ENCODE peak calls at places on chromosomes 2 and 18, in seven cellular contexts. N is suprapubic skin, Q is HCT116, I is upper lobe of left lung, V is HepG2, E is stomach, O is prostate gland. A is an unnamed sample.
A peak's percentile ranks its signal among the peaks of the same experiment; 100 is the strongest.

GRCh38 chr2:196758474-196759377 is 40.8 kb downstream of the GTF3C3 start:
- DNase-seq in N (no peak), Q (no peak), I (no peak), V (no peak), E (no peak), O (no peak), A (no peak)

GRCh38 chr2:74374509-74375205 is 5.5 kb downstream of the DCTN1 start:
- DNase-seq in N (no peak), Q (no peak), I (peak; percentile 70), V (no peak), E (peak; percentile 71), O (peak; percentile 77), A (no peak)

GRCh38 chr18:73848656-73849055 is 299.0 kb downstream of the FBXO15 start:
- DNase-seq in N (no peak), Q (no peak), I (no peak), V (no peak), E (no peak), O (no peak), A (no peak)

GRCh38 chr2:81703831-81704230 is 1399.3 kb upstream of the LRRTM1 start:
- DNase-seq in N (no peak), Q (no peak), I (no peak), V (no peak), E (no peak), O (no peak), A (no peak)

GRCh38 chr2:177172034-177172880 is 40.3 kb upstream of the HNRNPA3 start:
- DNase-seq in N (no peak), Q (peak; percentile 60), I (no peak), V (peak; percentile 73), E (no peak), O (no peak), A (no peak)

GRCh38 chr2:120783371-120783791 is 47.7 kb downstream of the GLI2 start:
- DNase-seq in N (no peak), Q (peak; percentile 40), I (no peak), V (no peak), E (peak; percentile 45), O (peak; percentile 28), A (no peak)

GRCh38 chr18:51643483-51643882 is 446.0 kb upstream of the MEX3C start:
- DNase-seq in N (no peak), Q (no peak), I (no peak), V (no peak), E (no peak), O (no peak), A (no peak)

GRCh38 chr2:128793414-128793813 is 474.7 kb upstream of the HS6ST1 start:
- DNase-seq in N (no peak), Q (no peak), I (no peak), V (no peak), E (no peak), O (no peak), A (no peak)

GRCh38 chr2:160407393-160408204 is 86.0 kb downstream of the RBMS1 start:
- DNase-seq in N (no peak), Q (no peak), I (peak; percentile 61), V (peak; percentile 31), E (peak; percentile 53), O (peak; percentile 43), A (peak; percentile 95)

GRCh38 chr2:102522169-102522568 is 49.1 kb downstream of the SLC9A4 start:
- DNase-seq in N (no peak), Q (no peak), I (no peak), V (no peak), E (no peak), O (no peak), A (no peak)

GRCh38 chr2:188577231-188577630 is 285.6 kb downstream of the GULP1 start:
- DNase-seq in N (no peak), Q (no peak), I (no peak), V (no peak), E (no peak), O (no peak), A (no peak)

DNA sequence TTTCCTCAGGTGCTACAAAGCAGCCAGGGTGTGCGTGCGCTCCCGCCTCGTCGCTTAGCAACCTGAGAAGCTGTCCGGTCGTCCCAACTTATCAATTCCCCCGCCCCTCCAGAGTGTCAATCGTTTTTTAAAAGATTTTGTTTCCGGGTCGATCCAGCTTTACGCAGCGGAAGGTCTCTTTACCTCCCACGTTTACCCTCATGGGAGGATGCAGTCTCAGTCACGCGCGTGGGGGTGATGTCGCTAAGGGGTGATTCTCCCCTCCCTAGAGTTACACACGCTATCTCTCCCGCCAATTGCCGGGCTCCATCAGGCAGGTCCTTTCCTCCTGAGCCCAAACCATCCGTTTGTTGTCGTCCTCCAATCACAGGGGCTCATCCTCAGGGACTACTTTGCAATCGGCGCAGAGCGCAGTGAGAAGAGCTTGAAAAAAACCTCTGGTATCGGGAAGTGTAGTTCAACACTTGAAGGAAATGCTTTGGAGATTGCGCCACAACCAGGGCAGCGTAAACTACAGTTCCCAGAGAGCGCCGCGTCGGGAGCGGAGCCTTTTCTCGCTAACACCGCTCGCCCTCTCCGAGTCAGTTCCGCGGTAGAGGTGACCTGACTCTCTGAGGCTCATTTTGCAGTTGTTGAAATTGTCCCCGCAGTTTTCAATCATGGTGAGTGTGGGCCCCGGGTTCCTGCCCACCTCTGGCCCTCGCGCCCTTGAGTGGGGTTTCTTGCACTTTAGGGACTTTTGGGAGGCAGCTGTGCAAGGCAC is at the start of the genes MDH1 and WDPCP:
- DNase-seq in N (peak; percentile 96), Q (peak; percentile 100), I (peak; percentile 95), V (peak; percentile 100), E (peak; percentile 94), O (peak; percentile 96), A (peak; percentile 96)
- TF ChIP-seq POLR2A in N (no peak), Q (peak; percentile 85), I (peak; percentile 80), V (peak; percentile 89), E (peak; percentile 36), O (peak; percentile 62), A (peak; percentile 68)

GRCh38 chr2:130355578-130356431 is at the start of gene PTPN18:
- DNase-seq in N (peak; percentile 91), Q (peak; percentile 58), I (peak; percentile 96), V (peak; percentile 87), E (peak; percentile 94), O (peak; percentile 89), A (peak; percentile 98)
- TF ChIP-seq POLR2AphosphoS5 in N (no peak), Q (peak; percentile 97), I (peak; percentile 53), V (peak; percentile 75), E (peak; percentile 78), O (peak; percentile 41), A (peak; percentile 83)

GRCh38 chr2:234247453-234248180 is 197.1 kb downstream of the SPP2 start:
- DNase-seq in N (no peak), Q (no peak), I (no peak), V (no peak), E (no peak), O (no peak), A (no peak)

GRCh38 chr2:234249873-234250272 is 199.4 kb downstream of the SPP2 start:
- DNase-seq in N (no peak), Q (no peak), I (no peak), V (no peak), E (no peak), O (peak; percentile 56), A (no peak)

GRCh38 chr2:234245945-234246344 is 195.4 kb downstream of the SPP2 start:
- DNase-seq in N (no peak), Q (no peak), I (no peak), V (no peak), E (no peak), O (no peak), A (no peak)

GRCh38 chr2:234251326-234252271 is 201.1 kb downstream of the SPP2 start:
- DNase-seq in N (no peak), Q (no peak), I (no peak), V (peak; percentile 10), E (no peak), O (peak; percentile 91), A (no peak)

DNA sequence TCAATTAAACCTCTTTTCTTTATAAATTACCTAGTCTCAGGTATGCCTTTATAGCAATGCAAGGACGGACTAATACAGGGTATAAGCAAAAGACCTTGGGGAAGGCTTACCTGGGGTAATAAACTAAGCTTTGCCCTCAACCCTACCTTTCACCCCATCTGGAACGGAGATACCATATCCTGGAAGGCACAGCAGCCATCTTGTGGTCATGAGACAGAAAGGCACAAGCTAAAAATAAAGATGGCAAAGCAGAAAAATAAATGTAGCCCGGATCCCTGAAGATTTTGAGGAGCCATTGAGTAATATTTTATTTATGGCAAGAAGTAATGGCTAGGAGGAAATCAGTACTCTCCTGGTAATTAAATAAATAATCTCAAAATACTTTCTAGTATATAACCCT is 198.5 kb downstream of the SPP2 start:
- DNase-seq in N (no peak), Q (no peak), I (no peak), V (no peak), E (no peak), O (no peak), A (no peak)
- H3K4me1 ChIP-seq in N (peaks cover 21% of the 10 kb centered on the region), Q (peaks cover 77% of the 10 kb centered on the region), I (peaks cover 4% of the 10 kb centered on the region), V (no peaks in the 10 kb centered on the region), E (no peaks in the 10 kb centered on the region), O (no peaks in the 10 kb centered on the region), A (no peaks in the 10 kb centered on the region)

DNA sequence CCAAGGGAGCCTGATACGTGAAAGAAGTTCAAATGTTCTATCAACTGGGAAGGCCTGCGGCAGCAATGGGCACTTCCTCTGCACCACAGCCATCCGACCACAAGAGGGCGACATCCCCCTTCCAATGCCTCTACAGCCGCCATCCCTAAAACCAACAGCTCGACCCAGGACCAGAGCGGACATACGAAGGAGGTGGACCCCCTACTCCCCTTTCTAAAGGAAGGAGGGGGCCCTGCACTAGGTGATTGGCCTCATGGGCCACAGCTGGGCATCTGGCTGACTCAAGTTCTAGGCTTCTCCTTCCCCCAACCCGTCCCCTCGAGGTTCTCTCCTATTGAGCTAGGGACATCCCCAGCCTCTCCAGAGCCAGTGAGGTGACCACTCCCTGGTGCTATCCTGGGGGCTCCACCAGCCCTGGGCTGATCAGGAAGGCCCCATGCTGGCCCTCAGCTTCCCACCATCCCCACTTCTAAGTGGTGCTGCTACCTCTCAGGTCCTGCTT is 217.2 kb downstream of the TNS1 start:
- DNase-seq in N (no peak), Q (peak; percentile 49), I (peak; percentile 77), V (peak; percentile 55), E (peak; percentile 87), O (peak; percentile 76), A (peak; percentile 91)
- TF ChIP-seq POLR2A in N (no peak), Q (no peak), I (no peak), V (peak; percentile 27), E (no peak), O (no peak), A (no peak)

GRCh38 chr2:6526093-6526824 is 339.4 kb downstream of the CMPK2 start:
- DNase-seq in N (no peak), Q (peak; percentile 13), I (no peak), V (peak; percentile 23), E (peak; percentile 27), O (no peak), A (no peak)

GRCh38 chr2:6535572-6535971 is 330.1 kb downstream of the CMPK2 start:
- DNase-seq in N (no peak), Q (no peak), I (no peak), V (peak; percentile 5), E (no peak), O (no peak), A (no peak)

GRCh38 chr2:6525371-6525770 is 340.3 kb downstream of the CMPK2 start:
- DNase-seq in N (no peak), Q (no peak), I (no peak), V (no peak), E (no peak), O (no peak), A (no peak)

GRCh38 chr2:6531304-6531703 is 334.4 kb downstream of the CMPK2 start:
- DNase-seq in N (no peak), Q (no peak), I (no peak), V (no peak), E (no peak), O (no peak), A (no peak)
- TF ChIP-seq POLR2AphosphoS5 in N (no peak), Q (no peak), I (no peak), V (no peak), E (no peak), O (no peak), A (no peak)

GRCh38 chr2:8628179-8628869 is 53.5 kb upstream of the ID2 start:
- DNase-seq in N (no peak), Q (peak; percentile 75), I (no peak), V (no peak), E (no peak), O (no peak), A (peak; percentile 63)
- H3K4me1 ChIP-seq in N (no peaks in the 10 kb centered on the region), Q (peaks cover 89% of the 10 kb centered on the region), I (no peaks in the 10 kb centered on the region), V (peaks cover 100% of the 10 kb centered on the region), E (peaks cover 23% of the 10 kb centered on the region), O (no peaks in the 10 kb centered on the region), A (no peaks in the 10 kb centered on the region)

A was measured in spleen.